ENCODE peak calls at places on chromosomes 11 and 22, in seven cellular contexts. T is mammary epithelial cell; J is left ventricle myocardium inferior; Y is AG20443; W is IMR-90; C is stimulated activated CD8-positive, alpha-beta memory T cell treated with anti-CD3 and anti-CD28 coated beads, Interleukin-7, amount 100 ng/mL, for 1 hour; R is activated CD4-positive, alpha-beta T cell treated with anti-CD3 and anti-CD28 coated beads for 4 hours. F is an unnamed sample.

GRCh38 chr11:6695377-6695776 is 12.2 kb upstream of the MRPL17 start:
- DNase-seq in T (no peak), Y (peak), J (no peak), R (peak), W (peak), C (no peak), F (no peak)

GRCh38 chr11:41044747-41045146 is 414.7 kb downstream of the LRRC4C start:
- DNase-seq in Y (no peak), C (no peak), T (no peak), W (no peak), R (no peak), J (no peak), F (no peak)

GRCh38 chr22:22060200-22061084 is 77.9 kb upstream of the TOP3B start:
- DNase-seq in C (peak), Y (peak), R (peak), T (peak), J (peak), W (peak), F (peak)

GRCh38 chr22:29167032-29167911 is 38.4 kb upstream of the EMID1 start:
- DNase-seq in Y (peak), W (no peak), T (no peak), R (no peak), J (no peak), C (no peak), F (peak)

GRCh38 chr11:71962428-71963038 is 33.7 kb downstream of the RNF121 start:
- DNase-seq in R (no peak), Y (no peak), T (no peak), J (no peak), C (no peak), W (peak), F (no peak)

GRCh38 chr11:12189543-12190235 is 79.3 kb downstream of the MICAL2 start:
- DNase-seq in Y (no peak), T (peak), J (no peak), W (no peak), R (peak), C (no peak), F (no peak)

GRCh38 chr11:75096456-75097172 is at the start of gene OR2AT4:
- DNase-seq in R (no peak), C (no peak), J (no peak), T (no peak), Y (no peak), W (no peak), F (no peak)

GRCh38 chr22:30132290-30132996 is 52.2 kb downstream of the HORMAD2 start:
- DNase-seq in C (no peak), W (no peak), T (no peak), R (no peak), Y (no peak), J (no peak), F (no peak)

GRCh38 chr11:59614277-59615131 is 1.1 kb downstream of the OSBP start:
- DNase-seq in C (no peak), R (no peak), W (no peak), J (no peak), T (no peak), Y (no peak), F (no peak)

GRCh38 chr11:8839957-8840945 is 70.7 kb upstream of the AKIP1 start:
- DNase-seq in C (no peak), W (peak), Y (no peak), J (peak), R (no peak), T (peak), F (no peak)

GRCh38 chr11:47950396-47950795 is 30.0 kb upstream of the PTPRJ start:
- DNase-seq in T (no peak), J (no peak), R (peak), W (no peak), Y (no peak), C (peak), F (peak)

GRCh38 chr22:47112994-47113879 is 350.8 kb downstream of the TBC1D22A start:
- DNase-seq in C (no peak), W (no peak), R (no peak), Y (no peak), J (no peak), T (no peak), F (no peak)

F was measured in stimulated activated effector memory CD8-positive, alpha-beta T cell treated with anti-CD3 and anti-CD28 coated beads, Interleukin-12 subunit alpha, Interleukin-12 subunit beta, amount 100 ng/mL, for 72 hours.